ENCODE peak calls at places on chromosome 12, in six cellular contexts. I, U, H, N, B and F are unnamed samples.
A peak's percentile ranks its signal among the peaks of the same experiment; 100 is the strongest.

GRCh38 chr12:28535216-28535615 is 345.0 kb downstream of the CCDC91 start:
- DNase-seq in I (peak; percentile 57), U (peak; percentile 76), H (no peak), N (peak; percentile 64), B (peak; percentile 72), F (peak; percentile 44)

GRCh38 chr12:130832561-130833209 is 6.4 kb downstream of the STX2 start:
- DNase-seq in I (peak; percentile 51), U (peak; percentile 88), H (no peak), N (peak; percentile 56), B (peak; percentile 76), F (no peak)

GRCh38 chr12:52347016-52347415 is 20.3 kb downstream of the KRT85 start:
- DNase-seq in I (no peak), U (no peak), H (no peak), N (no peak), B (no peak), F (no peak)

GRCh38 chr12:6961278-6961694 is 9.2 kb downstream of the PHB2 start:
- DNase-seq in I (no peak), U (no peak), H (peak; percentile 58), N (peak; percentile 35), B (peak; percentile 66), F (no peak)

GRCh38 chr12:121898287-121898686 is 9.7 kb downstream of the PSMD9 start:
- DNase-seq in I (no peak), U (no peak), H (no peak), N (no peak), B (no peak), F (no peak)

GRCh38 chr12:52130695-52131094 is 51.2 kb downstream of the SMIM41 start:
- DNase-seq in I (no peak), U (no peak), H (no peak), N (no peak), B (no peak), F (no peak)

GRCh38 chr12:77120695-77121094 is 55.3 kb upstream of the E2F7 start:
- DNase-seq in I (peak; percentile 81), U (peak; percentile 80), H (no peak), N (peak; percentile 80), B (peak; percentile 64), F (no peak)

GRCh38 chr12:108214046-108214445 is 85.0 kb downstream of the WSCD2 start:
- DNase-seq in I (no peak), U (no peak), H (no peak), N (no peak), B (no peak), F (no peak)

GRCh38 chr12:66013224-66013623 is 117.3 kb downstream of the LLPH start:
- DNase-seq in I (no peak), U (no peak), H (no peak), N (no peak), B (no peak), F (no peak)

GRCh38 chr12:26789731-26790644 is 43.0 kb downstream of the ITPR2 start:
- DNase-seq in I (peak; percentile 90), U (peak; percentile 70), H (no peak), N (peak; percentile 59), B (peak; percentile 90), F (no peak)

GRCh38 chr12:121812320-121812871 is 8.6 kb downstream of the SETD1B start:
- DNase-seq in I (peak; percentile 69), U (peak; percentile 81), H (peak; percentile 76), N (peak; percentile 68), B (peak; percentile 75), F (no peak)

GRCh38 chr12:113931517-113931916 is 34.6 kb downstream of the RBM19 start:
- DNase-seq in I (no peak), U (no peak), H (no peak), N (no peak), B (no peak), F (no peak)

GRCh38 chr12:79006306-79006705 is 141.7 kb downstream of the SYT1 start:
- DNase-seq in I (peak; percentile 52), U (peak; percentile 26), H (no peak), N (peak; percentile 28), B (peak; percentile 4), F (no peak)

GRCh38 chr12:39736406-39736805 is 116.8 kb upstream of the ABCD2 start:
- DNase-seq in I (no peak), U (no peak), H (no peak), N (no peak), B (no peak), F (no peak)

GRCh38 chr12:62252576-62252975 is 7.6 kb upstream of the USP15 start:
- DNase-seq in I (no peak), U (no peak), H (no peak), N (no peak), B (no peak), F (no peak)

GRCh38 chr12:113747048-113747447 is 219.1 kb downstream of the RBM19 start:
- DNase-seq in I (no peak), U (peak; percentile 4), H (no peak), N (no peak), B (no peak), F (no peak)

GRCh38 chr12:6307521-6307920 is 3.0 kb upstream of the PLEKHG6 start:
- DNase-seq in I (no peak), U (no peak), H (no peak), N (no peak), B (no peak), F (no peak)

GRCh38 chr12:10241276-10241675 is 28.6 kb downstream of the GABARAPL1 start:
- DNase-seq in I (no peak), U (no peak), H (no peak), N (no peak), B (peak; percentile 12), F (no peak)

GRCh38 chr12:104456417-104456949 is at the start of gene CHST11:
- DNase-seq in I (peak; percentile 85), U (peak; percentile 90), H (peak; percentile 87), N (peak; percentile 93), B (peak; percentile 83), F (peak; percentile 54)

GRCh38 chr12:30026621-30027234 is 243.0 kb upstream of the TMTC1 start:
- DNase-seq in I (peak; percentile 80), U (peak; percentile 60), H (no peak), N (peak; percentile 88), B (peak; percentile 64), F (peak; percentile 31)

GRCh38 chr12:52782502-52782901 is 5.4 kb upstream of the KRT76 start:
- DNase-seq in I (no peak), U (no peak), H (no peak), N (no peak), B (no peak), F (no peak)

GRCh38 chr12:120820885-120821510 is 83.2 kb downstream of the SPPL3 start:
- DNase-seq in I (no peak), U (no peak), H (no peak), N (no peak), B (no peak), F (no peak)

GRCh38 chr12:52686756-52687487 is 6.7 kb upstream of the KRT1 start:
- DNase-seq in I (no peak), U (no peak), H (no peak), N (no peak), B (no peak), F (no peak)

GRCh38 chr12:80504389-80505153 is 60.5 kb downstream of the PTPRQ start:
- DNase-seq in I (no peak), U (no peak), H (no peak), N (peak; percentile 30), B (peak; percentile 25), F (no peak)

GRCh38 chr12:125220404-125221273 is 155.4 kb downstream of the AACS start:
- DNase-seq in I (no peak), U (no peak), H (no peak), N (peak; percentile 3), B (no peak), F (no peak)

GRCh38 chr12:117850048-117850447 is 118.7 kb downstream of the KSR2 start:
- DNase-seq in I (peak; percentile 80), U (peak; percentile 40), H (no peak), N (peak; percentile 57), B (peak; percentile 51), F (no peak)

GRCh38 chr12:27969011-27969900 is 3.3 kb downstream of the PTHLH start:
- DNase-seq in I (peak; percentile 95), U (peak; percentile 38), H (peak; percentile 27), N (no peak), B (no peak), F (no peak)

DNA sequence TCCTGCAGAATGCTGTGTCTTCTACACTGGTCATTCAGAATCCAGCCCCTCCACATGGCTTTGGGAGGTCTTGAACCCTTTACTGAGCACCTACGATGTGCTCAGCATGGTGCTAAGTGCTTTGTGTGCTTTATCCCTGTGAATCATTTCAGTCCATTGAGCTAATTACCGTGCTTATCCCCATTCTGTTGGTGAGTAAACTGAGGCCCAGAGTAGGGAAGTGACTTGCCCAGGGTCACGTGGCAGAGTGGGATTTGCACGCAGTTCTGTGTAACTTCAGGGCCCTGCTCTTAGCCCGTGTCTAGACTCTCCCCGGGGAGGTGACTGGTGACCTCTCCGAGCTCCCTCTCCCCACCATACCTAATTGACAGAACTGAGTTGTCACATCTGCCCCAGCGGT is 27.4 kb downstream of the MVK start:
- DNase-seq in I (no peak), U (no peak), H (no peak), N (no peak), B (no peak), F (no peak)
- H3K4me3 ChIP-seq in I (no peak overlapping the region), U (no peak overlapping the region), H (no peak overlapping the region), N (no peak overlapping the region), B (no peak overlapping the region), F (no peak overlapping the region)

DNA sequence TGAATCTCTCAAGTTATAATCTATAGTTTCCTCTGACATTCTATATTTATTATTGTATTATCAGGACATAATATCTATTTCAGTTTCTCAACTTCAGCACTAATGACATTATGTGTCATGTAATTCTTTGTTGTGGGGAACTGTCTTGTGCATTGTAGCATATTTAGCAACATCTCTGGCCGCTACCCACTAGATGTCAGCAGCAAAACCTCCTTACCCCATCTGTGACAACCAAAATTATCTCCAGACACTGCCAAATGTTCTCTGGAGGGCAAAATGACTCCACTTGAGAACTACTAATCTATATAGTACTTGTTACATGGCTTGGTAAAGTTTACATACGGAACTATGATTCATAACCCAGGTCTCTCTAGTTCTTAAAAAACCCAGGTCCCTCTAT is 110.2 kb downstream of the RASSF9 start:
- DNase-seq in I (no peak), U (peak; percentile 6), H (no peak), N (peak; percentile 21), B (peak; percentile 38), F (no peak)
- TF ChIP-seq CTCF in I (peak; percentile 13), U (no peak), H (peak; percentile 13), N (no peak), B (peak; percentile 35), F (peak; percentile 29)

GRCh38 chr12:64616221-64616620 is 5.9 kb downstream of the RASSF3 start:
- DNase-seq in I (no peak), U (no peak), H (no peak), N (peak; percentile 41), B (peak; percentile 69), F (no peak)
- H3K4me3 ChIP-seq in I (no peak overlapping the region), U (no peak overlapping the region), H (no peak overlapping the region), N (no peak overlapping the region), B (no peak overlapping the region), F (no peak overlapping the region)

DNA sequence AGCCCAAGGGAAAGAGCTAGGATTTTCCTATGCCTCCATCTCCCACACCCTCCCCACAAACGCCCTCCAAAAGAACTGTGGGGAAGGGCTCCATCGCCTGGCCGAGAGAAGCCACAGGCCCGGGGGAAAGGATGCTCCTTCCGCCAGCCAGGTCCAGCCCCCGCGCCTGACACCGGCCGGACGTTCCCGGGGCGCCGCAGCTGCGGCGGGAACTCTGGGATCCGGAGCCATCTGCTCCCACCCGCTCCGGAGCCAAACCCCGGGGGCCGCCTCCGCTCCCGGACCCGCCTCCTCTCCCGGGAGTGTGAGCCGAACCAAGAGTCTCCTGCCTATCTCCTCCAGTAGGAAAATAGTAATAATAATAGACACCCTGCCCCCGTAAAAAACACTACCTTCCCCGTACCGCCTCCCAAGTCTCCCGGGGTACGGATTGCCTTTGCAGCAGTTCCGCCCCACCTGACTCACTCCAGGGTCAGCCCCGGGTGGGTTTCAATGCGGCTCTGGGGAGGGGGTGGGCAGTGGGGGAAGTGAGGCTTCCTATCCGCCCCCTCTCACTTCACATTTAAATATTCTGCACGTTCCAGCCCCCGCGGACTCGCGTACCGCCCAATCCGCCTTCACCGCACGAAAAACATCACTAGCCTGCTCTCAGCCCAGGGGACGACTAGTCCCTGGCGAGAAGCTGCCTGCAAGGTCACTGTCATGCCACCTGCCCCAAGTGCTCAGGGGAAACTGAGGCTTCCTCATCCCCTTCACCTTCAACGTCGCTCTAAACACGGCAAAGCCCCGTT is 2.4 kb downstream of the AGAP2 start:
- DNase-seq in I (peak; percentile 45), U (no peak), H (peak; percentile 61), N (peak; percentile 29), B (no peak), F (no peak)
- TF ChIP-seq CTCF in I (peak; percentile 44), U (peak; percentile 19), H (no peak), N (peak; percentile 29), B (peak; percentile 33), F (peak; percentile 47)